ENCODE peak calls at places on chromosomes 5 and 9, in five cellular contexts. L, V, K, D and T are unnamed samples.

GRCh38 chr5:62608529-62609511 is 30.2 kb downstream of the LRRC70 start:
- DNase-seq in K (no peak), D (no peak), V (no peak), L (no peak), T (no peak)

GRCh38 chr5:140043508-140043872 is 391 bp upstream of the NRG2 start:
- DNase-seq in K (peak; percentile 56), D (no peak), V (no peak), L (peak; percentile 20), T (no peak)

GRCh38 chr5:103450333-103451061 is 112.1 kb downstream of the NUDT12 start:
- DNase-seq in K (no peak), V (no peak), D (no peak), L (no peak), T (no peak)

GRCh38 chr9:131804826-131805225 is 65.0 kb upstream of the RAPGEF1 start:
- DNase-seq in L (no peak), D (no peak), V (no peak), K (no peak), T (no peak)

GRCh38 chr5:77210091-77211012 is at the start of gene PDE8B:
- DNase-seq in L (no peak), K (peak; percentile 23), D (no peak), V (no peak), T (peak; percentile 47)

GRCh38 chr9:91500509-91501011 is 76.9 kb upstream of the NFIL3 start:
- DNase-seq in D (no peak), K (no peak), V (no peak), L (no peak), T (no peak)

GRCh38 chr5:143695244-143695885 is 116.6 kb upstream of the HMHB1 start:
- DNase-seq in K (no peak), D (no peak), L (no peak), V (no peak), T (no peak)

GRCh38 chr5:52007230-52007858 is 624.1 kb downstream of the ISL1 start:
- DNase-seq in D (peak; percentile 33), V (no peak), K (peak; percentile 67), L (no peak), T (no peak)

GRCh38 chr5:138706655-138707480 is 46.4 kb upstream of the CTNNA1 start:
- DNase-seq in D (no peak), L (no peak), K (no peak), V (peak; percentile 59), T (peak; percentile 59)

GRCh38 chr9:114108016-114108833 is 9.1 kb upstream of the KIF12 start:
- DNase-seq in K (peak; percentile 90), L (peak; percentile 82), D (peak; percentile 80), V (peak; percentile 87), T (peak; percentile 86)

GRCh38 chr9:127426756-127427155 is 2.6 kb downstream of the ZNF79 start:
- DNase-seq in L (no peak), K (no peak), V (no peak), D (no peak), T (no peak)

GRCh38 chr5:111512026-111512405 is 319 bp downstream of the STARD4 start:
- DNase-seq in L (no peak), V (no peak), K (peak; percentile 67), D (peak; percentile 18), T (no peak)

GRCh38 chr9:93084471-93084881 is 11.5 kb upstream of the CARD19 start:
- DNase-seq in K (no peak), D (no peak), V (no peak), L (no peak), T (peak; percentile 20)

GRCh38 chr5:51242453-51242852 is 140.8 kb upstream of the ISL1 start:
- DNase-seq in K (no peak), L (no peak), D (no peak), V (no peak), T (no peak)

GRCh38 chr5:89324990-89325389 is 442.0 kb upstream of the MEF2C start:
- DNase-seq in D (no peak), L (no peak), K (no peak), V (no peak), T (no peak)

GRCh38 chr9:79184821-79185220 is 386.9 kb upstream of the TLE4 start:
- DNase-seq in K (no peak), D (no peak), L (no peak), V (no peak), T (no peak)

GRCh38 chr9:135100241-135101067 is 13.0 kb downstream of the OLFM1 start:
- DNase-seq in V (no peak), D (no peak), K (no peak), L (no peak), T (no peak)

GRCh38 chr9:75019022-75019421 is 9.1 kb downstream of the CARNMT1 start:
- DNase-seq in L (no peak), V (no peak), D (no peak), K (no peak), T (no peak)

GRCh38 chr9:102832814-102833213 is 162.3 kb upstream of the CYLC2 start:
- DNase-seq in L (no peak), V (no peak), D (no peak), K (no peak), T (no peak)

GRCh38 chr9:16964228-16964627 is 93.8 kb upstream of the BNC2 start:
- DNase-seq in L (no peak), V (no peak), K (no peak), D (no peak), T (no peak)

GRCh38 chr9:35490155-35490909 is 421 bp downstream of the RUSC2 start:
- DNase-seq in V (peak; percentile 63), L (peak; percentile 29), K (peak; percentile 27), D (no peak), T (no peak)

GRCh38 chr5:170107674-170108073 is 2.0 kb downstream of the FOXI1 start:
- DNase-seq in L (no peak), K (no peak), V (no peak), D (no peak), T (no peak)

GRCh38 chr9:89038354-89039091 is 47.3 kb downstream of the S1PR3 start:
- DNase-seq in L (no peak), D (no peak), K (no peak), V (no peak), T (no peak)

GRCh38 chr5:177588413-177588909 is 3.5 kb upstream of the TMED9 start:
- DNase-seq in V (no peak), D (peak; percentile 84), K (no peak), L (no peak), T (no peak)

GRCh38 chr5:96624631-96625030 is 37.5 kb upstream of the CAST start:
- DNase-seq in L (no peak), D (no peak), K (no peak), V (no peak), T (no peak)

GRCh38 chr5:103031607-103032006 is 88.3 kb downstream of the GIN1 start:
- DNase-seq in V (no peak), K (no peak), D (no peak), L (no peak), T (no peak)

GRCh38 chr9:17578911-17579793 is at the start of gene SH3GL2:
- DNase-seq in D (no peak), L (peak; percentile 20), K (peak; percentile 44), V (peak; percentile 46), T (peak; percentile 44)

GRCh38 chr5:169052207-169052606 is 248.7 kb downstream of the SLIT3 start:
- DNase-seq in L (no peak), D (no peak), V (no peak), K (no peak), T (no peak)

GRCh38 chr9:38018964-38019602 is 49.9 kb downstream of the SHB start:
- DNase-seq in V (no peak), D (peak; percentile 63), L (no peak), K (peak; percentile 46), T (no peak)

GRCh38 chr5:10635257-10635860 is 71.5 kb downstream of the ANKRD33B start:
- DNase-seq in K (no peak), D (no peak), L (no peak), V (no peak), T (no peak)

GRCh38 chr9:35488019-35488418 is 1.9 kb upstream of the RUSC2 start:
- DNase-seq in D (no peak), K (no peak), L (no peak), V (no peak), T (no peak)

GRCh38 chr5:99169309-99169708 is 240.5 kb upstream of the CHD1 start:
- DNase-seq in V (no peak), K (peak; percentile 14), D (no peak), L (no peak), T (no peak)

GRCh38 chr9:120912958-120913672 is 13.5 kb downstream of the TRAF1 start:
- DNase-seq in D (no peak), L (no peak), K (no peak), V (no peak), T (no peak)

GRCh38 chr9:134039386-134040175 is 14.3 kb downstream of the BRD3OS start:
- DNase-seq in K (no peak), L (no peak), V (no peak), D (no peak), T (no peak)